ENCODE peak calls at places on chromosome 2, in five cellular contexts. One of them, this sample, is unnamed.

GRCh38 chr2:172734711-172735645 is 667 bp upstream of the RAPGEF4 start:
- DNase-seq in HFF-Myc: no peak
- DNase-seq in MCF 10A: no peak
- DNase-seq in HL-60: no peak
- DNase-seq in endothelial cell: no peak
- DNase-seq in this sample: no peak

GRCh38 chr2:17529771-17530170 is 10.7 kb upstream of the VSNL1 start:
- DNase-seq in HL-60: no peak
- DNase-seq in endothelial cell: no peak
- DNase-seq in HFF-Myc: no peak
- DNase-seq in MCF 10A: no peak
- DNase-seq in this sample: no peak

GRCh38 chr2:183937220-183937619 is 661.1 kb upstream of the ZNF804A start:
- DNase-seq in HFF-Myc: no peak
- DNase-seq in endothelial cell: no peak
- DNase-seq in HL-60: no peak
- DNase-seq in MCF 10A: no peak
- DNase-seq in this sample: no peak

GRCh38 chr2:241064008-241064801 is 37.9 kb downstream of the MTERF4 start:
- DNase-seq in HFF-Myc: no peak
- DNase-seq in HL-60: no peak
- DNase-seq in endothelial cell: peak; percentile 13
- DNase-seq in MCF 10A: peak; percentile 57
- DNase-seq in this sample: no peak

GRCh38 chr2:130251520-130251864 is 53.3 kb upstream of the TUBA3E start:
- DNase-seq in HFF-Myc: no peak
- DNase-seq in endothelial cell: no peak
- DNase-seq in HL-60: no peak
- DNase-seq in MCF 10A: no peak
- DNase-seq in this sample: no peak

GRCh38 chr2:39281391-39281790 is 37.6 kb upstream of the CDKL4 start:
- DNase-seq in HL-60: no peak
- DNase-seq in endothelial cell: no peak
- DNase-seq in HFF-Myc: no peak
- DNase-seq in MCF 10A: no peak
- DNase-seq in this sample: no peak

GRCh38 chr2:110865188-110865587 is 132.8 kb downstream of the ACOXL start:
- DNase-seq in endothelial cell: no peak
- DNase-seq in HFF-Myc: no peak
- DNase-seq in MCF 10A: peak; percentile 24
- DNase-seq in HL-60: no peak
- DNase-seq in this sample: no peak

GRCh38 chr2:161709428-161709827 is 85.2 kb downstream of the SLC4A10 start:
- DNase-seq in MCF 10A: no peak
- DNase-seq in HL-60: no peak
- DNase-seq in HFF-Myc: no peak
- DNase-seq in endothelial cell: no peak
- DNase-seq in this sample: no peak

GRCh38 chr2:64697286-64698023 is 43.7 kb upstream of the SERTAD2 start:
- DNase-seq in HFF-Myc: no peak
- DNase-seq in HL-60: peak; percentile 28
- DNase-seq in MCF 10A: peak; percentile 32
- DNase-seq in endothelial cell: no peak
- DNase-seq in this sample: no peak

GRCh38 chr2:20509766-20510490 is 63.1 kb downstream of the RHOB start:
- DNase-seq in HFF-Myc: no peak
- DNase-seq in HL-60: no peak
- DNase-seq in endothelial cell: no peak
- DNase-seq in MCF 10A: peak; percentile 90
- DNase-seq in this sample: no peak

GRCh38 chr2:9292426-9292825 is 85.8 kb downstream of the ASAP2 start:
- DNase-seq in MCF 10A: no peak
- DNase-seq in HL-60: no peak
- DNase-seq in HFF-Myc: no peak
- DNase-seq in endothelial cell: no peak
- DNase-seq in this sample: no peak

GRCh38 chr2:127046579-127046978 is 60.4 kb downstream of the BIN1 start:
- DNase-seq in HL-60: no peak
- DNase-seq in MCF 10A: no peak
- DNase-seq in endothelial cell: no peak
- DNase-seq in HFF-Myc: no peak
- DNase-seq in this sample: no peak

GRCh38 chr2:220275454-220275853 is 648.0 kb downstream of the SLC4A3 start:
- DNase-seq in HFF-Myc: no peak
- DNase-seq in HL-60: no peak
- DNase-seq in MCF 10A: no peak
- DNase-seq in endothelial cell: no peak
- DNase-seq in this sample: no peak

GRCh38 chr2:45964226-45964841 is 312.9 kb downstream of the PRKCE start:
- DNase-seq in HFF-Myc: peak; percentile 85
- DNase-seq in HL-60: no peak
- DNase-seq in endothelial cell: no peak
- DNase-seq in MCF 10A: peak; percentile 100
- DNase-seq in this sample: no peak

GRCh38 chr2:203763425-203764272 is 57.2 kb downstream of the CD28 start:
- DNase-seq in endothelial cell: no peak
- DNase-seq in HL-60: no peak
- DNase-seq in HFF-Myc: no peak
- DNase-seq in MCF 10A: no peak
- DNase-seq in this sample: no peak

GRCh38 chr2:219688560-219689445 is 61.4 kb downstream of the SLC4A3 start:
- DNase-seq in HFF-Myc: peak; percentile 75
- DNase-seq in HL-60: no peak
- DNase-seq in MCF 10A: peak; percentile 78
- DNase-seq in endothelial cell: no peak
- DNase-seq in this sample: no peak

GRCh38 chr2:239368906-239369584 is 31.8 kb downstream of the HDAC4 start:
- DNase-seq in HFF-Myc: no peak
- DNase-seq in HL-60: no peak
- DNase-seq in endothelial cell: no peak
- DNase-seq in MCF 10A: no peak
- DNase-seq in this sample: no peak

GRCh38 chr2:125167820-125168219 is 1142.7 kb downstream of the CNTNAP5 start:
- DNase-seq in HL-60: no peak
- DNase-seq in HFF-Myc: no peak
- DNase-seq in MCF 10A: peak; percentile 82
- DNase-seq in endothelial cell: no peak
- DNase-seq in this sample: no peak

GRCh38 chr2:63700276-63700675 is 111.5 kb downstream of the MDH1 start:
- DNase-seq in HFF-Myc: no peak
- DNase-seq in endothelial cell: no peak
- DNase-seq in HL-60: no peak
- DNase-seq in MCF 10A: no peak
- DNase-seq in this sample: no peak

GRCh38 chr2:16093639-16094447 is 153.5 kb downstream of the MYCN start:
- DNase-seq in MCF 10A: no peak
- DNase-seq in HL-60: no peak
- DNase-seq in HFF-Myc: no peak
- DNase-seq in endothelial cell: no peak
- DNase-seq in this sample: no peak

GRCh38 chr2:192000196-192000990 is 153.5 kb upstream of the CAVIN2 start:
- DNase-seq in MCF 10A: no peak
- DNase-seq in endothelial cell: no peak
- DNase-seq in HL-60: no peak
- DNase-seq in HFF-Myc: no peak
- DNase-seq in this sample: no peak

GRCh38 chr2:84631047-84631446 is 114.7 kb downstream of the DNAH6 start:
- DNase-seq in HL-60: no peak
- DNase-seq in HFF-Myc: peak; percentile 15
- DNase-seq in MCF 10A: peak; percentile 47
- DNase-seq in endothelial cell: peak; percentile 12
- DNase-seq in this sample: peak; percentile 18

GRCh38 chr2:109238580-109238979 is 109.6 kb downstream of the SH3RF3 start:
- DNase-seq in HFF-Myc: no peak
- DNase-seq in endothelial cell: peak; percentile 53
- DNase-seq in HL-60: peak; percentile 92
- DNase-seq in MCF 10A: peak; percentile 97
- DNase-seq in this sample: no peak

GRCh38 chr2:9990735-9991134 is 39.2 kb downstream of the GRHL1 start:
- DNase-seq in endothelial cell: no peak
- DNase-seq in HL-60: no peak
- DNase-seq in MCF 10A: no peak
- DNase-seq in HFF-Myc: no peak
- DNase-seq in this sample: no peak

DNA sequence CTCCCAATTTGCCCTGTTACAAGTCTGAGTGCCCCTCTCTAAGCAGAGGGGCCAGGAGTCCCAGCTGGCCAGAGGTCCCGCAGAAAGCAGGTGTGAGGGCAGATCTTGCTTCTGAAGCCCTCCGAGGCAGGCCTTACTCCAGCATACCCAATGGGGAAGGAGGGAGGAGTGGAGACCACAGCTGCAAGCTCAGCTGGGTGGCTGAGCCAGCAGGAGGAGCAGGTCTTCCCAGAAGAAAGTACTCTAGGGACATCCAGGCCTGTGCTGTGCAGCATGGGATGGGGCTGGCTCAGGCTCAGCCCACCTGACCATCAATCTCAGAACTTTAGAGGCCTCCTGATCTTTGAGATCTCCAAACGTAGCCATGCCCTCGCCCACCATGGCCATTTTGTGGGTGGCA is 31.3 kb downstream of the PLB1 start:
- DNase-seq in endothelial cell: no peak
- DNase-seq in MCF 10A: no peak
- DNase-seq in HL-60: no peak
- DNase-seq in HFF-Myc: no peak
- DNase-seq in this sample: no peak
- TF ChIP-seq CTCF in endothelial cell: no peak
- TF ChIP-seq CTCF in MCF 10A: no peak
- TF ChIP-seq CTCF in HL-60: no peak
- TF ChIP-seq CTCF in HFF-Myc: no peak
- TF ChIP-seq CTCF in this sample: no peak

GRCh38 chr2:171433763-171434670 is at the start of the genes DCAF17 and METTL8:
- DNase-seq in endothelial cell: peak; percentile 93
- DNase-seq in MCF 10A: peak; percentile 97
- DNase-seq in HFF-Myc: peak; percentile 85
- DNase-seq in HL-60: peak; percentile 92
- DNase-seq in this sample: peak; percentile 68
- TF ChIP-seq CTCF in endothelial cell: peak; percentile 34
- TF ChIP-seq CTCF in MCF 10A: peak; percentile 10
- TF ChIP-seq CTCF in HFF-Myc: peak; percentile 30
- TF ChIP-seq CTCF in HL-60: no peak
- TF ChIP-seq CTCF in this sample: peak; percentile 26

DNA sequence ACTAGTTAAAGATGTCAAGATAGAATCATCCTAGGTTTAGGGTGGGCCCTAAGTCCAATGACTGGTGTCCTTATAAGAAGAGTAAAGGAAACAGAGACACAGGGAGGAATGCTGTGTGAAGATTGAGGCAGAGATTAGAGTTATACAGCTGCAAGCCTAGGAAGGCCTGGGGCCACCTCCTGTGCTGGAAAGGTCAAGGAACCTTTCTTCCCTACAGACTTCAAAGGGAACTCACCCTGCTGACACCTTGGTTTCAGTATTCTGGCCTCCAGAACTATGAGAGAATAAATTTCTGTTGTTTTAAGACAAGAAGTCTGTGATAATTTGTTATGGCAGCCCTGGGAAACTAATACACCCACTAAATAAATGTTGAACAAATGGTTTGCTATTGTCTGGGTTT is 102.3 kb upstream of the NEUROD1 start:
- DNase-seq in HL-60: no peak
- DNase-seq in HFF-Myc: no peak
- DNase-seq in MCF 10A: no peak
- DNase-seq in endothelial cell: no peak
- DNase-seq in this sample: no peak
- TF ChIP-seq CTCF in HL-60: no peak
- TF ChIP-seq CTCF in HFF-Myc: no peak
- TF ChIP-seq CTCF in MCF 10A: no peak
- TF ChIP-seq CTCF in endothelial cell: no peak
- TF ChIP-seq CTCF in this sample: no peak

GRCh38 chr2:148645135-148645924 is 779 bp downstream of the EPC2 start:
- DNase-seq in HL-60: peak; percentile 77
- DNase-seq in HFF-Myc: peak; percentile 60
- DNase-seq in MCF 10A: peak; percentile 90
- DNase-seq in endothelial cell: peak; percentile 92
- DNase-seq in this sample: peak; percentile 36
- TF ChIP-seq CTCF in HL-60: no peak
- TF ChIP-seq CTCF in HFF-Myc: peak; percentile 32
- TF ChIP-seq CTCF in MCF 10A: peak; percentile 13
- TF ChIP-seq CTCF in endothelial cell: peak; percentile 11
- TF ChIP-seq CTCF in this sample: peak; percentile 26

GRCh38 chr2:96601382-96602292 is 36.5 kb downstream of the KANSL3 start:
- DNase-seq in HFF-Myc: no peak
- DNase-seq in endothelial cell: no peak
- DNase-seq in HL-60: no peak
- DNase-seq in MCF 10A: no peak
- DNase-seq in this sample: no peak

GRCh38 chr2:96602330-96602823 is 35.7 kb downstream of the KANSL3 start:
- DNase-seq in HFF-Myc: no peak
- DNase-seq in HL-60: no peak
- DNase-seq in MCF 10A: no peak
- DNase-seq in endothelial cell: no peak
- DNase-seq in this sample: no peak

GRCh38 chr2:96608459-96609455 is 29.4 kb downstream of the KANSL3 start:
- DNase-seq in HL-60: no peak
- DNase-seq in MCF 10A: peak; percentile 21
- DNase-seq in endothelial cell: no peak
- DNase-seq in HFF-Myc: no peak
- DNase-seq in this sample: no peak

GRCh38 chr2:96599941-96600340 is 38.2 kb downstream of the KANSL3 start:
- DNase-seq in MCF 10A: no peak
- DNase-seq in HL-60: no peak
- DNase-seq in endothelial cell: no peak
- DNase-seq in HFF-Myc: no peak
- DNase-seq in this sample: no peak

GRCh38 chr2:96604104-96604503 is 34.0 kb downstream of the KANSL3 start:
- DNase-seq in MCF 10A: no peak
- DNase-seq in HFF-Myc: no peak
- DNase-seq in endothelial cell: no peak
- DNase-seq in HL-60: no peak
- DNase-seq in this sample: no peak
- TF ChIP-seq CTCF in MCF 10A: no peak
- TF ChIP-seq CTCF in HFF-Myc: peak; percentile 12
- TF ChIP-seq CTCF in endothelial cell: no peak
- TF ChIP-seq CTCF in HL-60: no peak
- TF ChIP-seq CTCF in this sample: no peak